ENCODE peak calls at places on chromosomes 5 and 9, in seven cellular contexts. W, T, L, Y, P, R and O are unnamed samples.

GRCh38 chr9:2469681-2470141 is 151.9 kb upstream of the VLDLR start:
- DNase-seq in T (no peak), L (peak; percentile 30), R (peak; percentile 45), W (no peak), P (peak; percentile 6), Y (peak; percentile 12), O (no peak)

GRCh38 chr9:131459056-131459455 is 43.7 kb upstream of the POMT1 start:
- DNase-seq in P (no peak), T (no peak), Y (no peak), L (no peak), W (no peak), R (no peak), O (no peak)

GRCh38 chr5:168802337-168802736 is 223.2 kb upstream of the PANK3 start:
- DNase-seq in R (no peak), T (no peak), L (no peak), P (no peak), Y (no peak), W (no peak), O (peak; percentile 30)

GRCh38 chr9:118929317-118929716 is 439.9 kb downstream of the BRINP1 start:
- DNase-seq in R (no peak), P (peak; percentile 1), W (no peak), T (no peak), L (no peak), Y (no peak), O (no peak)

GRCh38 chr9:93124793-93125192 is 9.3 kb downstream of the NINJ1 start:
- DNase-seq in T (no peak), W (no peak), P (no peak), Y (no peak), R (no peak), L (no peak), O (no peak)

GRCh38 chr5:82290908-82291307 is 12.8 kb upstream of the RPS23 start:
- DNase-seq in Y (peak; percentile 12), P (no peak), L (no peak), W (no peak), T (no peak), R (no peak), O (no peak)

GRCh38 chr9:38337095-38337494 is 55.4 kb upstream of the ALDH1B1 start:
- DNase-seq in Y (no peak), R (no peak), T (no peak), L (no peak), W (no peak), P (no peak), O (no peak)

GRCh38 chr5:149749481-149750365 is 19.6 kb downstream of the PPARGC1B start:
- DNase-seq in T (no peak), P (no peak), Y (no peak), R (peak; percentile 49), L (no peak), W (no peak), O (no peak)

GRCh38 chr5:100520348-100520747 is 14.8 kb upstream of the FAM174A start:
- DNase-seq in R (no peak), Y (no peak), T (no peak), P (no peak), L (no peak), W (no peak), O (no peak)

GRCh38 chr9:89432986-89433530 is 64.9 kb downstream of the SEMA4D start:
- DNase-seq in W (no peak), T (no peak), L (no peak), Y (no peak), R (no peak), P (no peak), O (no peak)

GRCh38 chr5:161064800-161065199 is 212.8 kb upstream of the ATP10B start:
- DNase-seq in P (no peak), L (no peak), W (no peak), R (no peak), T (no peak), Y (no peak), O (no peak)